ENCODE peak calls at places on chromosome 12, in five cellular contexts. One of them, this sample, is unnamed.

GRCh38 chr12:42407306-42407705 is 81.3 kb downstream of the PPHLN1 start:
- DNase-seq in upper lobe of right lung: no peak
- DNase-seq in SW 1271: no peak
- DNase-seq in glutamatergic neuron: no peak
- DNase-seq in NCI-H460: no peak
- DNase-seq in this sample: no peak

GRCh38 chr12:97561321-97562230 is 99.0 kb downstream of the RMST start:
- DNase-seq in NCI-H460: no peak
- DNase-seq in glutamatergic neuron: no peak
- DNase-seq in SW 1271: no peak
- DNase-seq in upper lobe of right lung: no peak
- DNase-seq in this sample: no peak

GRCh38 chr12:91388573-91388972 is 206.0 kb upstream of the DCN start:
- DNase-seq in upper lobe of right lung: no peak
- DNase-seq in glutamatergic neuron: no peak
- DNase-seq in NCI-H460: no peak
- DNase-seq in SW 1271: no peak
- DNase-seq in this sample: no peak

GRCh38 chr12:65205886-65206285 is 36.5 kb downstream of the LEMD3 start:
- DNase-seq in upper lobe of right lung: no peak
- DNase-seq in glutamatergic neuron: no peak
- DNase-seq in NCI-H460: no peak
- DNase-seq in SW 1271: no peak
- DNase-seq in this sample: no peak

GRCh38 chr12:2894961-2895360 is 4.3 kb downstream of the TULP3 start:
- DNase-seq in SW 1271: no peak
- DNase-seq in NCI-H460: no peak
- DNase-seq in upper lobe of right lung: no peak
- DNase-seq in glutamatergic neuron: no peak
- DNase-seq in this sample: no peak

GRCh38 chr12:14953752-14954151 is 7.6 kb downstream of the ARHGDIB start:
- DNase-seq in upper lobe of right lung: no peak
- DNase-seq in NCI-H460: no peak
- DNase-seq in SW 1271: no peak
- DNase-seq in glutamatergic neuron: no peak
- DNase-seq in this sample: no peak

GRCh38 chr12:88391556-88391955 is 188.7 kb downstream of the KITLG start:
- DNase-seq in upper lobe of right lung: no peak
- DNase-seq in SW 1271: no peak
- DNase-seq in NCI-H460: no peak
- DNase-seq in glutamatergic neuron: no peak
- DNase-seq in this sample: no peak

GRCh38 chr12:108613548-108613947 is 15.7 kb upstream of the TMEM119 start:
- DNase-seq in SW 1271: no peak
- DNase-seq in upper lobe of right lung: no peak
- DNase-seq in NCI-H460: no peak
- DNase-seq in glutamatergic neuron: no peak
- DNase-seq in this sample: no peak

GRCh38 chr12:39646963-39647362 is 27.4 kb upstream of the ABCD2 start:
- DNase-seq in upper lobe of right lung: no peak
- DNase-seq in NCI-H460: no peak
- DNase-seq in SW 1271: no peak
- DNase-seq in glutamatergic neuron: no peak
- DNase-seq in this sample: no peak